ENCODE peak calls at places on chromosomes 13 and 19, in six cellular contexts. One of them, this sample, is unnamed.

GRCh38 chr13:111474136-111475002 is 153.9 kb downstream of the TEX29 start:
- DNase-seq in activated CD8-positive, alpha-beta memory T cell treated with anti-CD3 and anti-CD28 coated beads, Interleukin-2, amount 50 U/mL, for 4 hours: no peak
- DNase-seq in NCI-H526: peak; percentile 77
- DNase-seq in non-pigmented ciliary epithelial cell: no peak
- DNase-seq in GM12892: no peak
- DNase-seq in WTC11: no peak
- DNase-seq in this sample: peak; percentile 11

GRCh38 chr13:48158290-48158689 is 63.4 kb upstream of the MED4 start:
- DNase-seq in NCI-H526: no peak
- DNase-seq in non-pigmented ciliary epithelial cell: no peak
- DNase-seq in activated CD8-positive, alpha-beta memory T cell treated with anti-CD3 and anti-CD28 coated beads, Interleukin-2, amount 50 U/mL, for 4 hours: no peak
- DNase-seq in GM12892: no peak
- DNase-seq in WTC11: no peak
- DNase-seq in this sample: no peak

GRCh38 chr19:44603201-44603945 is 10.0 kb upstream of the IGSF23 start:
- DNase-seq in activated CD8-positive, alpha-beta memory T cell treated with anti-CD3 and anti-CD28 coated beads, Interleukin-2, amount 50 U/mL, for 4 hours: no peak
- DNase-seq in non-pigmented ciliary epithelial cell: peak; percentile 82
- DNase-seq in NCI-H526: peak; percentile 73
- DNase-seq in GM12892: no peak
- DNase-seq in WTC11: no peak
- DNase-seq in this sample: no peak

GRCh38 chr19:33275933-33276619 is 26.3 kb downstream of the CEBPA start:
- DNase-seq in NCI-H526: no peak
- DNase-seq in non-pigmented ciliary epithelial cell: no peak
- DNase-seq in activated CD8-positive, alpha-beta memory T cell treated with anti-CD3 and anti-CD28 coated beads, Interleukin-2, amount 50 U/mL, for 4 hours: no peak
- DNase-seq in WTC11: no peak
- DNase-seq in GM12892: no peak
- DNase-seq in this sample: no peak

GRCh38 chr19:52734340-52734892 is 428 bp downstream of the ZNF611 start:
- DNase-seq in WTC11: peak; percentile 29
- DNase-seq in non-pigmented ciliary epithelial cell: no peak
- DNase-seq in GM12892: peak; percentile 29
- DNase-seq in NCI-H526: peak; percentile 16
- DNase-seq in activated CD8-positive, alpha-beta memory T cell treated with anti-CD3 and anti-CD28 coated beads, Interleukin-2, amount 50 U/mL, for 4 hours: no peak
- DNase-seq in this sample: no peak

GRCh38 chr13:46593403-46593802 is 40.4 kb downstream of the LRCH1 start:
- DNase-seq in activated CD8-positive, alpha-beta memory T cell treated with anti-CD3 and anti-CD28 coated beads, Interleukin-2, amount 50 U/mL, for 4 hours: peak; percentile 45
- DNase-seq in non-pigmented ciliary epithelial cell: no peak
- DNase-seq in NCI-H526: no peak
- DNase-seq in GM12892: no peak
- DNase-seq in WTC11: no peak
- DNase-seq in this sample: no peak

GRCh38 chr19:46295401-46296308 is 1.2 kb upstream of the HIF3A start:
- DNase-seq in activated CD8-positive, alpha-beta memory T cell treated with anti-CD3 and anti-CD28 coated beads, Interleukin-2, amount 50 U/mL, for 4 hours: no peak
- DNase-seq in NCI-H526: no peak
- DNase-seq in GM12892: no peak
- DNase-seq in WTC11: no peak
- DNase-seq in non-pigmented ciliary epithelial cell: no peak
- DNase-seq in this sample: no peak

GRCh38 chr13:76672422-76672821 is 213.8 kb downstream of the KCTD12 start:
- DNase-seq in GM12892: no peak
- DNase-seq in WTC11: no peak
- DNase-seq in NCI-H526: no peak
- DNase-seq in non-pigmented ciliary epithelial cell: no peak
- DNase-seq in activated CD8-positive, alpha-beta memory T cell treated with anti-CD3 and anti-CD28 coated beads, Interleukin-2, amount 50 U/mL, for 4 hours: no peak
- DNase-seq in this sample: no peak

GRCh38 chr13:73828811-73829210 is 305.4 kb downstream of the KLF12 start:
- DNase-seq in non-pigmented ciliary epithelial cell: no peak
- DNase-seq in GM12892: no peak
- DNase-seq in NCI-H526: no peak
- DNase-seq in WTC11: no peak
- DNase-seq in activated CD8-positive, alpha-beta memory T cell treated with anti-CD3 and anti-CD28 coated beads, Interleukin-2, amount 50 U/mL, for 4 hours: no peak
- DNase-seq in this sample: no peak